ENCODE peak calls at places on chromosomes 3 and 15, in five cellular contexts. V is heart left ventricle; O is NCI-H524; Q is caudate nucleus; I is activated naive CD4-positive, alpha-beta T cell treated with anti-CD3 and anti-CD28 coated beads, Interleukin-2, amount 50 U/mL, for 16 hours. J is an unnamed sample.

GRCh38 chr3:12231481-12231880 is 57.4 kb upstream of the PPARG start:
- DNase-seq in O (no peak), Q (no peak), I (no peak), V (no peak), J (no peak)

GRCh38 chr3:132135628-132136333 is 101.0 kb upstream of the CPNE4 start:
- DNase-seq in Q (no peak), I (no peak), O (no peak), V (no peak), J (no peak)

GRCh38 chr3:141240290-141241247 is 8.9 kb downstream of the PXYLP1 start:
- DNase-seq in V (no peak), Q (no peak), O (no peak), I (no peak), J (no peak)

GRCh38 chr3:171743327-171744054 is 66.8 kb downstream of the PLD1 start:
- DNase-seq in I (no peak), V (no peak), Q (no peak), O (no peak), J (no peak)

GRCh38 chr15:73127302-73127936 is 75.2 kb downstream of the NEO1 start:
- DNase-seq in I (peak; percentile 13), Q (no peak), O (peak; percentile 41), V (no peak), J (no peak)

GRCh38 chr3:126751611-126752302 is 47.7 kb downstream of the CHCHD6 start:
- DNase-seq in Q (no peak), V (no peak), O (no peak), I (no peak), J (no peak)

GRCh38 chr3:120773932-120774331 is 31.4 kb downstream of the GTF2E1 start:
- DNase-seq in I (no peak), Q (no peak), V (no peak), O (no peak), J (no peak)

GRCh38 chr3:138187296-138188012 is at the start of gene ARMC8:
- DNase-seq in O (peak; percentile 86), V (peak; percentile 85), I (peak; percentile 42), Q (peak; percentile 81), J (no peak)

GRCh38 chr15:98776607-98777281 is 128.4 kb downstream of the IGF1R start:
- DNase-seq in I (no peak), V (no peak), O (no peak), Q (no peak), J (peak; percentile 2)

GRCh38 chr3:9014189-9014588 is 50.9 kb upstream of the RAD18 start:
- DNase-seq in V (no peak), O (no peak), Q (no peak), I (no peak), J (no peak)

GRCh38 chr3:149152420-149152819 is 23.0 kb downstream of the HPS3 start:
- DNase-seq in I (no peak), V (no peak), O (no peak), Q (no peak), J (no peak)

GRCh38 chr3:28575748-28576589 is 227.3 kb upstream of the AZI2 start:
- DNase-seq in I (peak; percentile 8), Q (peak; percentile 47), V (peak; percentile 58), O (peak; percentile 61), J (no peak)

GRCh38 chr3:39407259-39407629 is 724 bp downstream of the RPSA start:
- DNase-seq in Q (no peak), O (no peak), V (no peak), I (no peak), J (no peak)

GRCh38 chr15:100764778-100765457 is 114.7 kb upstream of the ALDH1A3 start:
- DNase-seq in I (no peak), O (no peak), V (no peak), Q (no peak), J (no peak)